ENCODE peak calls at places on chromosome 5, in seven cellular contexts. G, L, P, T, W, O and R are unnamed samples. For H3K4me1, the result is how much of the 10 kb centered on the place peaks cover.

GRCh38 chr5:42813533-42813932 is 1.8 kb upstream of the SELENOP start:
- DNase-seq in G (no peak), O (no peak), P (no peak), W (no peak), T (peak), L (no peak), R (no peak)

GRCh38 chr5:110900829-110901228 is 162.0 kb downstream of the SLC25A46 start:
- DNase-seq in W (no peak), P (no peak), L (peak), O (no peak), T (no peak), G (peak), R (no peak)

GRCh38 chr5:67183859-67184258 is 12.7 kb downstream of the CD180 start:
- DNase-seq in P (no peak), O (no peak), G (no peak), L (no peak), T (no peak), W (no peak), R (no peak)

GRCh38 chr5:96065577-96066385 is 104.1 kb upstream of the ELL2 start:
- DNase-seq in L (no peak), P (no peak), O (no peak), G (no peak), T (no peak), W (no peak), R (no peak)

GRCh38 chr5:1111727-1112289 is at the start of gene SLC12A7:
- DNase-seq in O (no peak), P (peak), T (peak), W (peak), L (peak), G (peak), R (peak)

GRCh38 chr5:82275267-82275664 is 2.9 kb downstream of the RPS23 start:
- DNase-seq in W (no peak), T (no peak), G (no peak), O (no peak), P (no peak), L (no peak), R (no peak)

GRCh38 chr5:14266171-14266570 is 123.0 kb downstream of the TRIO start:
- DNase-seq in P (no peak), O (no peak), T (no peak), G (peak), W (no peak), L (no peak), R (no peak)

GRCh38 chr5:131610198-131611063 is 24.6 kb downstream of the RAPGEF6 start:
- DNase-seq in O (no peak), L (peak), P (no peak), G (peak), W (no peak), T (no peak), R (no peak)

GRCh38 chr5:145396888-145397287 is 438.3 kb downstream of the PRELID2 start:
- DNase-seq in W (no peak), G (no peak), P (no peak), T (no peak), O (no peak), L (no peak), R (no peak)

GRCh38 chr5:67957374-67957773 is 258.2 kb upstream of the PIK3R1 start:
- DNase-seq in T (no peak), P (no peak), G (no peak), L (no peak), W (no peak), O (no peak), R (no peak)

GRCh38 chr5:15533124-15533893 is 33.3 kb downstream of the FBXL7 start:
- DNase-seq in G (no peak), O (no peak), L (peak), P (no peak), W (no peak), T (no peak), R (no peak)

GRCh38 chr5:58786904-58787303 is 204.0 kb downstream of the RAB3C start:
- DNase-seq in L (no peak), W (no peak), O (no peak), T (no peak), G (no peak), P (no peak), R (no peak)

GRCh38 chr5:101977729-101978345 is 318.2 kb downstream of the SLCO4C1 start:
- DNase-seq in L (peak), O (no peak), G (peak), W (no peak), P (no peak), T (no peak), R (no peak)

GRCh38 chr5:174514983-174515394 is 209.4 kb upstream of the MSX2 start:
- DNase-seq in L (no peak), G (no peak), P (no peak), O (no peak), W (no peak), T (no peak), R (no peak)

GRCh38 chr5:179613460-179614071 is 9.9 kb downstream of the HNRNPH1 start:
- DNase-seq in O (no peak), L (no peak), P (no peak), T (no peak), G (no peak), W (no peak), R (no peak)

GRCh38 chr5:74624501-74624900 is 16.0 kb downstream of the ENC1 start:
- DNase-seq in G (peak), O (no peak), L (no peak), P (no peak), W (no peak), T (no peak), R (peak)

GRCh38 chr5:9663891-9664290 is 33.7 kb upstream of the TAS2R1 start:
- DNase-seq in L (no peak), P (no peak), W (no peak), O (no peak), T (no peak), G (no peak), R (no peak)

GRCh38 chr5:67770431-67771025 is 445.0 kb upstream of the PIK3R1 start:
- DNase-seq in W (no peak), G (no peak), T (no peak), O (no peak), L (peak), P (peak), R (no peak)

GRCh38 chr5:66246621-66247020 is 102.5 kb downstream of the SREK1 start:
- DNase-seq in T (no peak), W (no peak), G (peak), P (no peak), L (peak), O (no peak), R (no peak)

GRCh38 chr5:148830220-148830619 is 3.8 kb downstream of the ADRB2 start:
- DNase-seq in L (no peak), T (no peak), W (peak), P (no peak), G (peak), O (no peak), R (no peak)

GRCh38 chr5:67147768-67148167 is 48.8 kb downstream of the CD180 start:
- DNase-seq in W (no peak), P (no peak), G (no peak), O (no peak), T (no peak), L (peak), R (no peak)

GRCh38 chr5:72816297-72817075 is at the start of gene TNPO1:
- DNase-seq in T (peak), W (peak), L (peak), O (peak), P (peak), G (peak), R (peak)

GRCh38 chr5:168714046-168714445 is 134.9 kb upstream of the PANK3 start:
- DNase-seq in G (no peak), O (no peak), L (peak), W (no peak), T (no peak), P (no peak), R (no peak)

GRCh38 chr5:179680780-179681411 is at the start of gene CBY3:
- DNase-seq in P (no peak), T (no peak), G (peak), L (no peak), W (no peak), O (no peak), R (no peak)

GRCh38 chr5:125327676-125328075 is 581.2 kb upstream of the ZNF608 start:
- DNase-seq in T (no peak), G (no peak), L (no peak), W (no peak), O (no peak), P (no peak), R (no peak)

GRCh38 chr5:72121052-72121451 is 13.8 kb downstream of the MAP1B start:
- DNase-seq in T (no peak), P (no peak), G (no peak), L (no peak), W (no peak), O (no peak), R (no peak)

GRCh38 chr5:72018158-72018803 is 89.0 kb upstream of the MAP1B start:
- DNase-seq in P (peak), T (no peak), L (peak), W (no peak), G (peak), O (no peak), R (no peak)

GRCh38 chr5:33423018-33423630 is 17.6 kb upstream of the TARS1 start:
- DNase-seq in P (no peak), L (peak), O (no peak), G (peak), T (no peak), W (no peak), R (no peak)

GRCh38 chr5:151214614-151215545 is 9.0 kb downstream of the CCDC69 start:
- DNase-seq in L (peak), W (no peak), G (no peak), O (no peak), T (no peak), P (no peak), R (peak)

GRCh38 chr5:55173696-55174101 is 722 bp upstream of the CDC20B start:
- DNase-seq in W (no peak), T (no peak), O (no peak), P (peak), G (no peak), L (no peak), R (no peak)

GRCh38 chr5:38342261-38342660 is 83.9 kb downstream of the EGFLAM start:
- DNase-seq in L (no peak), P (no peak), T (no peak), O (no peak), W (no peak), G (no peak), R (no peak)

GRCh38 chr5:173973614-173973969 is 15.4 kb upstream of the C5orf47 start:
- DNase-seq in P (peak), W (no peak), G (peak), L (no peak), T (no peak), O (no peak), R (no peak)

GRCh38 chr5:80825780-80826460 is 134.2 kb upstream of the RASGRF2 start:
- DNase-seq in P (no peak), O (no peak), W (no peak), T (no peak), L (peak), G (no peak), R (no peak)

GRCh38 chr5:176532795-176533194 is 4.4 kb downstream of the RNF44 start:
- DNase-seq in L (no peak), G (no peak), W (peak), T (no peak), P (no peak), O (no peak), R (no peak)

GRCh38 chr5:176534640-176535039 is 2.6 kb downstream of the RNF44 start:
- DNase-seq in P (peak), T (no peak), L (no peak), W (peak), G (no peak), O (no peak), R (no peak)

GRCh38 chr5:176531902-176532493 is 5.2 kb downstream of the RNF44 start:
- DNase-seq in O (no peak), T (no peak), W (peak), L (no peak), G (no peak), P (no peak), R (no peak)

GRCh38 chr5:176533894-176534611 is 3.1 kb downstream of the RNF44 start:
- DNase-seq in G (peak), O (no peak), P (peak), W (peak), L (no peak), T (no peak), R (no peak)

DNA sequence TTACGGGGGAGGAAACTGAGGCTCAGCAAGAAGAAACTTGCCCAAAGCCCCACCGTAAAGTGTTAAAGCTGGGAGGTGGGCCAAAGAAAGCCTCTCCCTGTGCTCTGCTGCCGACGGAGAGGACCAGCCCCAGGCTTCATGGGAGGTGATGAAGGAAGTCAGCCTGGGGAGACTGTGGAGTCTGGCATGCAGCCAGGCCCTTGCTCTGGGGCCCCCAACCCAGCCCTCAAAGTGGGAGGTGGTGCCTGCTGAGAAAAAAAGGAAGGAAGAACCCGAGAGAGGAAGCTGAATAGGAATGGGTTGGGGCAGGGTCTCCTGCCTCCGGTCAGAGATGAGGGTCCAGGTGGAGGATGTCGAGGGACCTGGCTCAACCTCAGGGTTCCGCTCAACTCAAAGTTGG is 3.8 kb downstream of the RNF44 start:
- DNase-seq in O (no peak), L (no peak), W (peak), G (no peak), T (no peak), P (no peak), R (no peak)
- H3K4me1 ChIP-seq in O (under half), L (under half), W (half or more), G (under half), T (under half), P (half or more), R (under half)

GRCh38 chr5:32163053-32163452 is 11.1 kb downstream of the GOLPH3 start:
- DNase-seq in L (no peak), P (no peak), O (no peak), T (no peak), G (no peak), W (no peak), R (no peak)

GRCh38 chr5:32165597-32165996 is 8.5 kb downstream of the GOLPH3 start:
- DNase-seq in O (no peak), P (no peak), W (no peak), T (no peak), G (no peak), L (no peak), R (no peak)

GRCh38 chr5:32159328-32160072 is 14.6 kb downstream of the GOLPH3 start:
- DNase-seq in G (no peak), L (no peak), O (no peak), W (no peak), T (no peak), P (no peak), R (no peak)

GRCh38 chr5:32160228-32160627 is 13.9 kb downstream of the GOLPH3 start:
- DNase-seq in G (no peak), T (no peak), W (no peak), L (peak), O (no peak), P (no peak), R (no peak)

GRCh38 chr5:32163785-32164184 is 10.3 kb downstream of the GOLPH3 start:
- DNase-seq in G (no peak), O (no peak), W (no peak), T (no peak), L (no peak), P (no peak), R (no peak)
- H3K4me1 ChIP-seq in G (under half), O (under half), W (under half), T (under half), L (under half), P (half or more), R (under half)

GRCh38 chr5:98911221-98912040 is 17.4 kb downstream of the CHD1 start:
- DNase-seq in O (no peak), W (no peak), T (no peak), P (no peak), G (no peak), L (peak), R (no peak)
- H3K4me1 ChIP-seq in O (under half), W (under half), T (under half), P (under half), G (under half), L (under half), R (under half)

GRCh38 chr5:139650031-139650688 is 2.0 kb downstream of the CXXC5 start:
- DNase-seq in W (peak), T (no peak), P (peak), O (no peak), L (no peak), G (no peak), R (no peak)

GRCh38 chr5:139651502-139651862 is 3.3 kb downstream of the CXXC5 start:
- DNase-seq in P (no peak), W (peak), T (no peak), L (no peak), O (peak), G (peak), R (no peak)

GRCh38 chr5:139649082-139649991 is 1.2 kb downstream of the CXXC5 start:
- DNase-seq in P (peak), L (no peak), T (no peak), O (no peak), G (peak), W (peak), R (no peak)

GRCh38 chr5:139651863-139652787 is 4.0 kb downstream of the CXXC5 start:
- DNase-seq in T (peak), O (peak), L (peak), G (peak), P (peak), W (peak), R (peak)

DNA sequence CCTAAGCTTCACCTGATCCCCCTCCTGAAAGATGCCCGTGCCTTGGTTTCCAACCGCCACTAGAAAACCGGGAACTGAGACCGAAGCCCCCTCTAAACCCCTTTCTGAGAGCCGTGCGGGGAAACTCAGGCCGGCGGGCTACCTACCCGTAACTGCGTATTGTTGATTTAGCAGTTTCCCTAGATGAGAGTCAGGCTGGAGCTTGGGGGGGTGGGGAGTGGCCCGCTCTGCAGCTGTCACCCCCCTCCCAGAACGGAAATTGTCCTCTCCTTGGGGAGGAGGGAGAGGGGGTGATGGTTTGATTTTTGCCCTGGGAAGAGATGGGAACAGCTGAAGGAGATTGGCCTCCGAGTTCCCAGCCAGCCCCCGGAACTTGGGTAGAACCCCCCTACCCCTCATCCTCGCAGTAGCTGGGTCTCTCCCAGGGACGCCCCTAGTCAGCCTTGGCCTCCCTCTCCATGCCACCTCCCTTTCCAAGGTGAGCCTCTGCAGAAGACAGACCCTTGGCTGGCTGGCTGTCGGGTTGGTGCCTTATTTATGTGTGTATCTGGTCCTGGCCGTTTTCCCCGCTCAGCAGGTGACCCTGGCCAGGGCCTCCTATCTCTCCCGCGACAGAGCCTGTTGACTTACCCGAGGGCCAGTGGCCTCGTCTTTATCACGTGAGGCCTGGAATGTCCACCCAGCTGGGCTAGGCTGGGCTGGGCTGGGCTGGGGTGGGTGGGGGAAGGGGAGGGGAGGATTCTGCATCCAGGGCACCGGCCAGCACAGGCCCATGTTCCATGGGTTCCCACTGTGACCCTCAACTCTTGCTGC is 2.7 kb downstream of the CXXC5 start:
- DNase-seq in P (peak), T (no peak), O (no peak), L (no peak), G (no peak), W (peak), R (no peak)
- H3K4me1 ChIP-seq in P (half or more), T (under half), O (under half), L (half or more), G (under half), W (half or more), R (under half)

DNA sequence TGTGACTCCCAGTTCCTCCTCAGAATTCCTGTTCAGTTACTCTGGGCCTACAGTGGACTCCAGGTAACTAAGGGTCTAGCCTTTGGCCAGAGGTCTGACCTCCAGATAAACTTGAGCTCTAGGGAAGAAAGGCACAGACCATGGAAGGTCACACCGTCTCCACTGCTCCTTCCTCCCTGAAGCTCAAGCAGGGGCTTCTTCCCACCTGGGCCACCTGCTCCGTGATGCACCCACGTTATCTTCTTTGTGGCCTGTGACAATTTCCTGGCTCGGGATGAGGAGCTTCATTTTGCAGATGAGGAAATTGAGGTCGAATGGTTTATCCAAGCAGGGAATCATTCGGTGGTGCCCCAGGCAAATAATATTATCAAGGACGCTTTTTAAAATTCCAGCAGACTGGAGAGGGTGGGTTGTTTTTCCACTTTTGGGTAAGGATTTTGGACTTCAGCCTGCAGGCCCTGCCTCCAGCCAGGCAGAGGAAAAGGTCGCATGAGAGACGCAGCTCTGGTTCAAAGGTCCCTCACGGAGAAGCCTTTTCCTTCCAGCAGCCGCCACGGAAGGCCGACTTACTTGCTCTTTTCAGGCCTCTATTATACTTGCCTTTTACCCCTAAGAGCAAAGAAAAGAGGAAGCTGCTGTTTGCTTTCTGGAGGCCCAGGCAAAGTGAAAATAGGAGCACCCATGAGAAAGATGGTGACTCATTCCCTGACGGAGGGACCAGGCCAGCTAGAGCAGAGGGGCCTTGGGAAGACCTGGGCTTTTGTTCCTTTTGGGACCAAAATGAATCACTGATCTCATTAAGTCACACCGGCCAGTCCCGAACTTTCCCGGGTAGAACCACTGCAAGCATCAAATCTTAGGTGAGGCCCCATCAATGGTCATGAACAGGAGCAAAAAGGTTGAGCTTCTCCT is 22.8 kb upstream of the DUSP1 start:
- DNase-seq in O (no peak), P (no peak), T (no peak), W (no peak), L (no peak), G (peak), R (no peak)
- H3K4me1 ChIP-seq in O (under half), P (under half), T (under half), W (under half), L (under half), G (under half), R (under half)

DNA sequence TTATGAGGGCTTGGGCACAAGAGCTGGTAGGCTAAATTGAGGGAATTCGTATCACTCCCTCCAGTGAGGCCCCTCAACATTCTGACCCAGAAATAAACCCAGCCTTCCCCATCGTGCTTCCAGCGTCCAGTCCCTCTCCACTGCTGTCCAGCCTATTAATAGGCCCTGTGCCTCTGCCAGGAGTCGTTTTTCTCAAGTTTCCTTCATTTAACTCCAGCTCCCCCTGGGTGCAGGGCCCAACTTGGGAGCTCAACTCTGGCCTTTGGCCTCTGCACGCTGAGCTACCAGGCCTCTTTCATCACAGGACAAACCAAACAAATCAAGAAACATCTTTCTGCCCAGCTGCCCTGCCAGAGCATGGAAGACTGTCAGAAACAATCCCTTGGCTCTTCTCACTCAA is 10.0 kb downstream of the HBEGF start:
- DNase-seq in G (no peak), T (no peak), P (no peak), L (no peak), O (no peak), W (peak), R (no peak)
- H3K4me1 ChIP-seq in G (under half), T (under half), P (under half), L (under half), O (under half), W (under half), R (under half)